ENCODE peak calls at places on chromosomes 6 and 20, in five cellular contexts. Q is DND-41, Y is heart left ventricle, O is mammary epithelial cell, L is ascending aorta. I is an unnamed sample.

GRCh38 chr6:101454106-101454676 is 60.7 kb downstream of the GRIK2 start:
- DNase-seq in Q (no peak), Y (no peak), O (no peak), L (no peak), I (no peak)

GRCh38 chr6:26003102-26003694 is 40.6 kb downstream of the TRIM38 start:
- DNase-seq in Q (peak; percentile 57), Y (peak; percentile 57), O (peak; percentile 33), L (no peak), I (no peak)

GRCh38 chr6:103783344-103783743 is 1076.4 kb downstream of the HACE1 start:
- DNase-seq in Q (no peak), Y (no peak), O (no peak), L (no peak), I (no peak)

GRCh38 chr20:13936781-13937576 is 53.4 kb downstream of the SEL1L2 start:
- DNase-seq in Q (no peak), Y (no peak), O (no peak), L (no peak), I (no peak)

GRCh38 chr20:62159835-62160234 is 16.3 kb downstream of the SS18L1 start:
- DNase-seq in Q (no peak), Y (no peak), O (peak; percentile 96), L (no peak), I (no peak)

GRCh38 chr6:22888147-22888831 is 318.9 kb downstream of the HDGFL1 start:
- DNase-seq in Q (no peak), Y (no peak), O (peak; percentile 95), L (no peak), I (no peak)

GRCh38 chr20:11651138-11651537 is 266.6 kb upstream of the BTBD3 start:
- DNase-seq in Q (no peak), Y (no peak), O (no peak), L (no peak), I (peak; percentile 87)

GRCh38 chr6:53220605-53221004 is 72.0 kb upstream of the GCM1 start:
- DNase-seq in Q (no peak), Y (no peak), O (no peak), L (no peak), I (no peak)

GRCh38 chr6:133436652-133437051 is 195.5 kb downstream of the EYA4 start:
- DNase-seq in Q (no peak), Y (no peak), O (no peak), L (no peak), I (no peak)

GRCh38 chr6:8059129-8059528 is 5.1 kb downstream of the BLOC1S5 start:
- DNase-seq in Q (no peak), Y (no peak), O (no peak), L (no peak), I (no peak)

GRCh38 chr20:31695849-31696804 is 26.5 kb downstream of the BCL2L1 start:
- DNase-seq in Q (no peak), Y (no peak), O (peak; percentile 58), L (peak; percentile 39), I (peak; percentile 81)

GRCh38 chr6:111748247-111748647 is 125.0 kb downstream of the FYN start:
- DNase-seq in Q (no peak), Y (no peak), O (no peak), L (no peak), I (no peak)

GRCh38 chr6:7909323-7910276 is 988 bp downstream of the TXNDC5 start:
- DNase-seq in Q (peak; percentile 54), Y (peak; percentile 60), O (peak; percentile 32), L (no peak), I (peak; percentile 93)

GRCh38 chr6:149897855-149898744 is at the start of gene RAET1E:
- DNase-seq in Q (no peak), Y (no peak), O (no peak), L (no peak), I (no peak)
- H3K4me3 ChIP-seq in Q (no peak within 1 kb of the TSS), Y (no peak within 1 kb of the TSS), O (no peak within 1 kb of the TSS), L (peak within 1 kb of the TSS; percentile 61), I (peak within 1 kb of the TSS; percentile 22)

GRCh38 chr6:3117912-3118352 is 579 bp upstream of the BPHL start:
- DNase-seq in Q (no peak), Y (no peak), O (no peak), L (no peak), I (no peak)

GRCh38 chr6:3120765-3121089 is 2.2 kb downstream of the BPHL start:
- DNase-seq in Q (no peak), Y (no peak), O (no peak), L (no peak), I (peak; percentile 28)

GRCh38 chr6:3114377-3114776 is 4.1 kb upstream of the BPHL start:
- DNase-seq in Q (no peak), Y (no peak), O (no peak), L (no peak), I (no peak)

GRCh38 chr6:3119040-3119723 is 671 bp downstream of the BPHL start:
- DNase-seq in Q (no peak), Y (no peak), O (peak; percentile 33), L (no peak), I (no peak)

DNA sequence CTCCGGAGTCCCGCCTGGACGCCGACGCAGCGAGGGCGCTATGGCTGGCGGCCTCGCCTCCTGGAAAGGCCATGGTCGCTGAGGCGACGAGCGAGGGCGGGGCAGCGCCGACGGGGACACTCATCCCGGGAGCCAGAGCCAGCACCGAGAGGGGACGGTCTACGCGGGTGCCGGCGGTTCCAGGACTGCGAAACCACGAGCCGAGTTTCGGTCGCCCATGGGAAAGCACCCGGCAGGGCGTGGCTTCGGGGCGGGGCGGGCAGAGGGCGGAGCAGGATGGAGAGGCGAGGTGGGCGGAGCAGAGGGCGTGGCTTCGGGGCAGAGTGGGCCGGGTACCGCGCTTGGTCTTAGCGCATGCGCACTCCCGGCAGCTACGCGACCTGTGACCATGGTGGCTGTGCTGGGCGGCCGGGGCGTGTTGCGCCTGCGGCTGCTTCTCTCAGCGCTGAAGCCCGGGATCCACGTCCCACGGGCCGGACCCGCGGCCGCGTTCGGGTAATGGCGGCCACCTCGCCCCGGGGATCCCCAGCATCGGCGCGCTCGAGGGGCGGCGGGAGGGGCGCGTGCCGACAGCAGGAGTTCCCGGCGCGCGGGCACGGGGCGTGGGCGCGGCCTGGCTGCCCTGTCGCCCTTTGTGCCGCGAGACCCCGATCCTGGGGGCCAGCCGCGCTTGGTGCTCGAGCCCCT is at the start of gene BPHL:
- DNase-seq in Q (peak; percentile 96), Y (peak; percentile 98), O (peak; percentile 94), L (peak; percentile 75), I (peak; percentile 100)
- TF ChIP-seq CTCF in Q (peak; percentile 10), Y (no peak), O (no peak), L (no peak), I (no peak)

DNA sequence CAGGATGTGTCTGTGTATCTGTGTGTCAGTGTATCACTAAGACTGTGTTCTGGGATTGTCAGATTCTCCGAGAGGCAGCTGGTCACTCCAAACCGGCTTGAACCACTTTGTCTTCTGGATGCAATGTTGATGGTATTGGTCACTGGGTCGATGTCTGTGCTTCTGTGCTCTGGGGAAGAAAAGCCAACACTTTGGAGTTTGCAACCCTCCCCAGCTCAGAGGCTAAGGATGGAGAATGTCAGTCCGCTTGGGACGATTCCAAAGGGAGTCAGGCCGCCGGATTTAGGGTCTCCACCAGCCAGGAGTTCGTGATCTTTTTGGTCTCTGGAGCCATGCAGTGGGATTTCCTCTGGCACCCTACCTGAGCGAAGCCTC is 5.2 kb downstream of the MAFB start:
- DNase-seq in Q (no peak), Y (no peak), O (no peak), L (no peak), I (no peak)
- H3K4me3 ChIP-seq in Q (no peak overlapping the region), Y (peak overlapping the region; percentile 40), O (no peak overlapping the region), L (peak overlapping the region; percentile 79), I (peak overlapping the region; percentile 46)

GRCh38 chr6:145814501-145815350 is at the start of gene FBXO30:
- DNase-seq in Q (peak; percentile 88), Y (peak; percentile 88), O (peak; percentile 83), L (peak; percentile 53), I (peak; percentile 89)
- TF ChIP-seq CTCF in Q (peak; percentile 39), Y (no peak), O (no peak), L (peak; percentile 42), I (no peak)

DNA sequence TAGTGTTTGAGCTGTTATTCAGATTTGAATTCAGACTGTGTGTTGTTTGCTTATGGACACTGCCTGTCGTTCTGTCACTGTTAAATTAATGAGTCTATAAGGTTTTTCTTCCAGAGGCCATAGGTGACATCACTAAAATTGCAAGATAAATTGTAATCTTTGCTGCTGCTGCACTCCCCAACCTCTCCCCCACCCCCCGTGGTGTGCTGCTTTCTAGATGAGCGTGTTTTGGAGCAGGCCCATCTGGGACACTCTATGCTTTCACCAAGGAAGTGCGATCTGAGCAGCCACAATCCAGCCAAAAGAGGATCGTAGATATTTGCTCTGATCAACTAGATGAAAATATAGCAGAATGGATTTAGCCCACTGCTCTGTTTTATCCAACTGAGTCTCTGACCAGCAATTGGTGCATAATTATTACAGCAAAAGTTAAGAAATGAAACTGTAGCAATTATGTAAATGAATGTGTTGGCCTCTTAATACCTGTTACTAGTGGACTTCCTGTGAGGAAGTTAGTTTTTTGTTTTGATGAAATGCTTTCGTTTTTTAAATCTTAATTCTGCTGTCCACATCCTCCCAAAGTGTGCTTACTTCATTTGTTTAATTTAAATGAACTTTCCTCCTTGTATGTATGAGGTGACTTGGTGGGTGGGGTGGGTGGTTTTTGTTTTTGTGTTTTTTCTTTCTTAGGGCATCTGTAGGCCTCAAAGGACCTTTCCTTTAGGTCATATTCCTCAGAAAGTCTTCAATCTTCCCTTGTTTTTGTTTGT is 58.1 kb downstream of the RPRD1B start:
- DNase-seq in Q (no peak), Y (no peak), O (no peak), L (no peak), I (no peak)
- H3K4me3 ChIP-seq in Q (no peak overlapping the region), Y (no peak overlapping the region), O (no peak overlapping the region), L (no peak overlapping the region), I (no peak overlapping the region)

DNA sequence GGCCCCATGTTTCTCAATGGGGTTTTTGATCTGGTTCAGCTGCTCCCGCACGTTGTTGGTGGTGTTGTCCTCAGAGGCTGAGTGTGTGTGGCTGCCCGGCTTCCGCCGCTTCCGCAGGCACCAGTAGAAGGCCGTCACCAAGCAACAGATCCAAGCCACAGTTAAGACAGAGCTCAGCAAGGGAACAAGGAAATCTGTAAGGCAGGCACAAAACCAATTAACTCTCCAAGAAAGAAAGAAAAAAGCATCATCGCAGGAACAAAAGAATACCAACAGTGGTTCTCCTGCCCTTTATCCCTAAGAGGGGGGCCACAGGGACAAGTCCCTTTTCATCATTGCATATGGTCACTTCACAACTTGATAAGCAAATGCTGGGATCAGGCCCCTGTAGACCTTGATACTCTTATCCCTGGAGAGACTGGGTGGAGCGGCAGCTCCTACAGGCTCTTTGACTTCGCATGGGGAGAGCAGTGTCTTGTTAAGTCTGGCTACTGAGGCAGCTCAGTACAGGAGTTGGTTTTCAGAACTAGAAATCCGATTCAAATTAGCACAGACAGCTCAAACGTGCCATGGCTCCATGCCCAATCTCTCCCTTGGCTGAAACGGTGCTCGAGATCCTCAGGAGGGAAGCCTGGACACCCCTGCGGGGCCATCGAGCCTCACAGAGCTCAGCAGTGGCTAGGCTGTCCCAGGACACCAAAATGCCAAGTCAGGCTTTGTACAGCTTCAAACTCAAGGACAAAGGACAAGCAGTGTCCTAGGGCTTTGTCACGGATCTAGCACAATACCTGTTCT is 33.8 kb downstream of the JAG1 start:
- DNase-seq in Q (no peak), Y (no peak), O (no peak), L (peak; percentile 46), I (no peak)
- TF ChIP-seq CTCF in Q (no peak), Y (no peak), O (no peak), L (no peak), I (no peak)